ENCODE peak calls at places on chromosomes 16 and 17, in eight cellular contexts. Z is GM03348, X is T-helper 9 cell, N is DMS153, L is body of pancreas, D is GM04504, Q is left ventricle myocardium inferior, R is memory B cell. A is an unnamed sample.

GRCh38 chr17:12592941-12593340 is 72.7 kb upstream of the MYOCD start:
- DNase-seq in Z (no peak), X (no peak), N (no peak), L (no peak), D (no peak), Q (no peak), R (no peak), A (no peak)

GRCh38 chr16:89842471-89843408 is 14.5 kb downstream of the SPIRE2 start:
- DNase-seq in Z (peak), X (no peak), N (no peak), L (no peak), D (no peak), Q (no peak), R (no peak), A (no peak)

GRCh38 chr16:87563022-87563421 is 39.3 kb upstream of the JPH3 start:
- DNase-seq in Z (no peak), X (no peak), N (no peak), L (no peak), D (no peak), Q (no peak), R (no peak), A (no peak)

GRCh38 chr16:65855171-65856145 is 511.0 kb upstream of the CDH5 start:
- DNase-seq in Z (no peak), X (no peak), N (no peak), L (no peak), D (no peak), Q (no peak), R (no peak), A (no peak)

GRCh38 chr17:21034350-21035235 is 8.2 kb downstream of the USP22 start:
- DNase-seq in Z (no peak), X (peak), N (no peak), L (no peak), D (no peak), Q (no peak), R (no peak), A (no peak)

GRCh38 chr17:688100-688989 is 26.3 kb downstream of the VPS53 start:
- DNase-seq in Z (no peak), X (no peak), N (no peak), L (no peak), D (no peak), Q (no peak), R (no peak), A (no peak)

GRCh38 chr16:62077998-62078397 is 41.8 kb upstream of the CDH8 start:
- DNase-seq in Z (peak), X (no peak), N (no peak), L (no peak), D (no peak), Q (no peak), R (no peak), A (no peak)

GRCh38 chr16:12958366-12958765 is 57.0 kb downstream of the SHISA9 start:
- DNase-seq in Z (no peak), X (no peak), N (no peak), L (no peak), D (no peak), Q (no peak), R (no peak), A (no peak)

GRCh38 chr16:17828012-17828411 is 357.3 kb upstream of the XYLT1 start:
- DNase-seq in Z (peak), X (no peak), N (no peak), L (no peak), D (peak), Q (no peak), R (no peak), A (no peak)

A was measured in T-helper 22 cell.